ENCODE peak calls at places on chromosomes 5 and 9, in six cellular contexts. P is ELR; A is HepG2; H is effector CD4-positive, alpha-beta T cell; N is heart right ventricle; B is lung microvascular endothelial cell. X is an unnamed sample.
A peak's percentile ranks its signal among the peaks of the same experiment; 100 is the strongest.

GRCh38 chr9:124133752-124134151 is 122.2 kb downstream of the LHX2 start:
- DNase-seq in P (peak; percentile 74), A (peak; percentile 64), H (no peak), N (peak; percentile 24), B (peak; percentile 78), X (no peak)

GRCh38 chr5:159503236-159503635 is 172.9 kb upstream of the IL12B start:
- DNase-seq in P (no peak), A (no peak), H (no peak), N (no peak), B (no peak), X (no peak)

GRCh38 chr5:72242796-72243475 is 77.1 kb downstream of the MRPS27 start:
- DNase-seq in P (no peak), A (no peak), H (no peak), N (no peak), B (no peak), X (no peak)

GRCh38 chr5:158811350-158811749 is 288.4 kb downstream of the EBF1 start:
- DNase-seq in P (no peak), A (no peak), H (no peak), N (no peak), B (no peak), X (no peak)

GRCh38 chr5:34658023-34658422 is 1.9 kb downstream of the RAI14 start:
- DNase-seq in P (peak; percentile 75), A (peak; percentile 10), H (no peak), N (no peak), B (peak; percentile 64), X (peak; percentile 67)

GRCh38 chr9:72352911-72353388 is 12.1 kb downstream of the ZFAND5 start:
- DNase-seq in P (peak; percentile 19), A (no peak), H (no peak), N (no peak), B (no peak), X (no peak)

GRCh38 chr5:37552770-37553719 is 173.9 kb downstream of the WDR70 start:
- DNase-seq in P (peak; percentile 26), A (no peak), H (no peak), N (no peak), B (peak; percentile 96), X (peak; percentile 97)

GRCh38 chr5:115949096-115949495 is 13.2 kb upstream of the LVRN start:
- DNase-seq in P (peak; percentile 54), A (no peak), H (no peak), N (no peak), B (no peak), X (no peak)

GRCh38 chr5:149517461-149518122 is 33.6 kb downstream of the CSNK1A1 start:
- DNase-seq in P (no peak), A (no peak), H (no peak), N (no peak), B (peak; percentile 28), X (no peak)

GRCh38 chr9:116144038-116144437 is 9.6 kb upstream of the PAPPA start:
- DNase-seq in P (peak; percentile 84), A (no peak), H (no peak), N (no peak), B (no peak), X (no peak)

GRCh38 chr5:125257997-125258396 is 511.6 kb upstream of the ZNF608 start:
- DNase-seq in P (no peak), A (no peak), H (no peak), N (no peak), B (no peak), X (no peak)

GRCh38 chr9:127133739-127134167 is 11.3 kb upstream of the ANGPTL2 start:
- DNase-seq in P (peak; percentile 78), A (no peak), H (no peak), N (peak; percentile 56), B (no peak), X (no peak)

GRCh38 chr5:100779669-100780375 is 123.3 kb downstream of the ST8SIA4 start:
- DNase-seq in P (no peak), A (no peak), H (no peak), N (no peak), B (no peak), X (no peak)

GRCh38 chr9:94805585-94805984 is 79.1 kb downstream of the AOPEP start:
- DNase-seq in P (peak; percentile 89), A (no peak), H (no peak), N (no peak), B (peak; percentile 87), X (peak; percentile 81)

GRCh38 chr9:127923771-127924170 is 6.8 kb downstream of the PIP5KL1 start:
- DNase-seq in P (peak; percentile 99), A (no peak), H (no peak), N (no peak), B (peak; percentile 59), X (no peak)

GRCh38 chr5:179380211-179381035 is 35.2 kb upstream of the ADAMTS2 start:
- DNase-seq in P (no peak), A (no peak), H (no peak), N (no peak), B (no peak), X (no peak)

GRCh38 chr5:143833179-143833578 is 21.2 kb downstream of the HMHB1 start:
- DNase-seq in P (no peak), A (no peak), H (no peak), N (no peak), B (no peak), X (no peak)

GRCh38 chr9:70746316-70746715 is 331.9 kb upstream of the KLF9 start:
- DNase-seq in P (no peak), A (no peak), H (no peak), N (no peak), B (no peak), X (peak; percentile 11)

GRCh38 chr9:112361602-112362001 is 18.3 kb upstream of the HSDL2 start:
- DNase-seq in P (peak; percentile 71), A (peak; percentile 37), H (peak; percentile 30), N (no peak), B (peak; percentile 59), X (peak; percentile 70)

GRCh38 chr5:10601246-10602030 is 37.6 kb downstream of the ANKRD33B start:
- DNase-seq in P (peak; percentile 89), A (peak; percentile 47), H (no peak), N (peak; percentile 92), B (peak; percentile 94), X (peak; percentile 89)

GRCh38 chr5:141761-142160 is 49.5 kb upstream of the LRRC14B start:
- DNase-seq in P (no peak), A (no peak), H (no peak), N (no peak), B (no peak), X (no peak)

GRCh38 chr5:14420136-14420808 is 161.3 kb upstream of the OTULINL start:
- DNase-seq in P (peak; percentile 51), A (no peak), H (no peak), N (no peak), B (peak; percentile 54), X (no peak)

GRCh38 chr9:114501786-114502682 is 3.2 kb downstream of the WHRN start:
- DNase-seq in P (peak; percentile 77), A (peak; percentile 48), H (no peak), N (no peak), B (peak; percentile 57), X (peak; percentile 53)

GRCh38 chr5:497871-498509 is 26.3 kb downstream of the SLC9A3 start:
- DNase-seq in P (no peak), A (no peak), H (no peak), N (no peak), B (no peak), X (no peak)

GRCh38 chr9:115973241-115973640 is 180.3 kb upstream of the PAPPA start:
- DNase-seq in P (peak; percentile 40), A (no peak), H (no peak), N (no peak), B (no peak), X (no peak)

GRCh38 chr9:121637441-121638222 is 13.8 kb upstream of the DAB2IP start:
- DNase-seq in P (peak; percentile 44), A (no peak), H (no peak), N (no peak), B (no peak), X (peak; percentile 41)

GRCh38 chr9:127876764-127877562 is 512 bp downstream of the AK1 start:
- DNase-seq in P (peak; percentile 27), A (no peak), H (no peak), N (peak; percentile 62), B (peak; percentile 24), X (no peak)

GRCh38 chr5:54212331-54212730 is 98.0 kb downstream of the ARL15 start:
- DNase-seq in P (peak; percentile 4), A (no peak), H (no peak), N (no peak), B (no peak), X (no peak)

GRCh38 chr5:79093762-79094161 is 17.8 kb upstream of the BHMT start:
- DNase-seq in P (no peak), A (peak; percentile 52), H (no peak), N (no peak), B (no peak), X (no peak)

X was measured in A673.